ENCODE peak calls at places on chromosomes 1 and 21, in seven cellular contexts. I is naive thymus-derived CD8-positive, alpha-beta T cell; S is cardiac muscle cell; R is stimulated activated CD4-positive, alpha-beta T cell treated with anti-CD3 and anti-CD28 coated beads, Interleukin-12 subunit alpha, Interleukin-12 subunit beta, amount 100 ng/mL, for 48 hours; Z is left ventricle myocardium inferior; D is effector memory CD4-positive, alpha-beta T cell; A is Right ventricle myocardium inferior. N is an unnamed sample.

GRCh38 chr21:21731626-21732025 is 733.4 kb downstream of the NCAM2 start:
- DNase-seq in I (no peak), S (no peak), R (no peak), Z (no peak), D (no peak), A (no peak), N (no peak)

GRCh38 chr1:1348420-1349255 is 580 bp downstream of the DVL1 start:
- DNase-seq in I (no peak), S (peak; percentile 54), R (no peak), Z (no peak), D (no peak), A (peak; percentile 80), N (no peak)

GRCh38 chr1:7526196-7526866 is 244.8 kb upstream of the VAMP3 start:
- DNase-seq in I (no peak), S (no peak), R (no peak), Z (no peak), D (no peak), A (no peak), N (no peak)

GRCh38 chr1:43582162-43582566 is 51.5 kb downstream of the PTPRF start:
- DNase-seq in I (no peak), S (peak; percentile 83), R (peak; percentile 18), Z (no peak), D (no peak), A (no peak), N (no peak)

GRCh38 chr21:15826147-15826780 is 96.5 kb downstream of the USP25 start:
- DNase-seq in I (peak; percentile 49), S (peak; percentile 60), R (no peak), Z (no peak), D (no peak), A (no peak), N (no peak)

GRCh38 chr21:33940846-33941245 is 25.2 kb upstream of the ATP5PO start:
- DNase-seq in I (no peak), S (peak; percentile 43), R (no peak), Z (no peak), D (no peak), A (no peak), N (no peak)

GRCh38 chr1:238152119-238152518 is 261.4 kb upstream of the ZP4 start:
- DNase-seq in I (no peak), S (no peak), R (no peak), Z (no peak), D (no peak), A (no peak), N (no peak)

GRCh38 chr21:28513450-28513849 is 479.2 kb downstream of the LTN1 start:
- DNase-seq in I (no peak), S (peak; percentile 9), R (no peak), Z (no peak), D (no peak), A (no peak), N (no peak)

GRCh38 chr1:231338270-231339128 is at the start of gene SPRTN:
- DNase-seq in I (no peak), S (no peak), R (no peak), Z (no peak), D (no peak), A (no peak), N (no peak)

GRCh38 chr1:215793210-215793609 is 226.1 kb downstream of the KCTD3 start:
- DNase-seq in I (no peak), S (peak; percentile 45), R (no peak), Z (no peak), D (no peak), A (no peak), N (no peak)

GRCh38 chr1:21818661-21819060 is 6.6 kb downstream of the LDLRAD2 start:
- DNase-seq in I (peak; percentile 28), S (peak; percentile 33), R (peak; percentile 27), Z (peak; percentile 45), D (no peak), A (no peak), N (no peak)

GRCh38 chr1:170657275-170657853 is 6.6 kb upstream of the PRRX1 start:
- DNase-seq in I (no peak), S (no peak), R (no peak), Z (no peak), D (no peak), A (no peak), N (no peak)

GRCh38 chr21:46194374-46195334 is 10.4 kb upstream of the SPATC1L start:
- DNase-seq in I (no peak), S (no peak), R (no peak), Z (peak; percentile 7), D (no peak), A (no peak), N (no peak)

GRCh38 chr1:243713470-243714186 is 136.4 kb downstream of the AKT3 start:
- DNase-seq in I (no peak), S (peak; percentile 82), R (no peak), Z (no peak), D (no peak), A (peak; percentile 22), N (no peak)

GRCh38 chr1:172203135-172203823 is 217.2 kb upstream of the C1orf105 start:
- DNase-seq in I (no peak), S (peak; percentile 35), R (no peak), Z (no peak), D (no peak), A (no peak), N (no peak)

GRCh38 chr1:232114985-232115384 is 488.4 kb downstream of the DISC1 start:
- DNase-seq in I (no peak), S (no peak), R (no peak), Z (no peak), D (no peak), A (no peak), N (no peak)

GRCh38 chr21:16310191-16310590 is 580.4 kb downstream of the USP25 start:
- DNase-seq in I (no peak), S (no peak), R (no peak), Z (no peak), D (no peak), A (no peak), N (no peak)

GRCh38 chr1:211606914-211607751 is 28.2 kb upstream of the SLC30A1 start:
- DNase-seq in I (peak; percentile 11), S (peak; percentile 88), R (peak; percentile 27), Z (peak; percentile 31), D (no peak), A (peak; percentile 81), N (peak; percentile 54)

GRCh38 chr1:8845104-8846097 is 28.0 kb upstream of the RERE start:
- DNase-seq in I (no peak), S (no peak), R (no peak), Z (no peak), D (no peak), A (no peak), N (no peak)

N was measured in T-helper 1 cell.